ENCODE peak calls at places on chromosomes 7 and 10, in six cellular contexts. B, Y, R, I, L and C are unnamed samples.
A peak's percentile ranks its signal among the peaks of the same experiment; 100 is the strongest.

GRCh38 chr10:13808556-13809391 is 222.0 kb downstream of the PRPF18 start:
- DNase-seq in B (no peak), Y (no peak), R (no peak), I (no peak), L (no peak), C (no peak)

GRCh38 chr10:122701652-122702051 is 2.0 kb upstream of the C10orf120 start:
- DNase-seq in B (no peak), Y (no peak), R (no peak), I (no peak), L (no peak), C (no peak)

GRCh38 chr7:129401968-129402860 is 32.0 kb upstream of the STRIP2 start:
- DNase-seq in B (no peak), Y (peak; percentile 22), R (peak; percentile 48), I (no peak), L (no peak), C (peak; percentile 70)

GRCh38 chr7:115013887-115014286 is 92.0 kb downstream of the MDFIC start:
- DNase-seq in B (no peak), Y (no peak), R (no peak), I (no peak), L (no peak), C (no peak)

GRCh38 chr10:73855413-73855812 is 18.9 kb downstream of the CAMK2G start:
- DNase-seq in B (no peak), Y (no peak), R (no peak), I (no peak), L (no peak), C (no peak)

GRCh38 chr10:17504547-17505245 is 50.3 kb upstream of the ST8SIA6 start:
- DNase-seq in B (no peak), Y (no peak), R (peak; percentile 38), I (no peak), L (no peak), C (peak; percentile 8)

GRCh38 chr10:63465293-63466167 is at the start of gene JMJD1C:
- DNase-seq in B (peak; percentile 77), Y (peak; percentile 72), R (peak; percentile 91), I (peak; percentile 53), L (peak; percentile 72), C (peak; percentile 91)

GRCh38 chr7:130299909-130300308 is 6.9 kb downstream of the CPA4 start:
- DNase-seq in B (no peak), Y (no peak), R (no peak), I (no peak), L (no peak), C (no peak)

GRCh38 chr7:42763137-42763551 is 148.7 kb downstream of the C7orf25 start:
- DNase-seq in B (no peak), Y (no peak), R (no peak), I (no peak), L (peak; percentile 8), C (no peak)

GRCh38 chr7:131431289-131431688 is 103.6 kb downstream of the MKLN1 start:
- DNase-seq in B (no peak), Y (no peak), R (no peak), I (no peak), L (no peak), C (no peak)

GRCh38 chr7:94182066-94182465 is 177.9 kb upstream of the BET1 start:
- DNase-seq in B (no peak), Y (no peak), R (no peak), I (no peak), L (no peak), C (no peak)